ENCODE peak calls at places on chromosome 7, in nine cellular contexts. K is A549, N is H1, Y is ovary, E is tibial nerve, H is stomach, Z is transverse colon, P is SK-N-SH, W is HepG2. V is an unnamed sample.

GRCh38 chr7:150862356-150862755 is 10.0 kb downstream of the AOC1 start:
- DNase-seq in P (no peak), H (no peak), K (no peak), E (no peak), N (no peak), Z (no peak), W (no peak), Y (no peak), V (no peak)

GRCh38 chr7:125136755-125137547 is 207.3 kb upstream of the POT1 start:
- DNase-seq in Z (no peak), E (no peak), H (no peak), W (no peak), K (peak; percentile 1), P (no peak), N (no peak), Y (no peak), V (no peak)

GRCh38 chr7:44075296-44076075 is 6.8 kb downstream of the POLM start:
- DNase-seq in W (no peak), K (no peak), E (no peak), Y (no peak), H (no peak), P (no peak), N (no peak), Z (no peak), V (peak; percentile 52)

GRCh38 chr7:66643395-66643794 is 14.7 kb downstream of the KCTD7 start:
- DNase-seq in W (no peak), N (no peak), Z (no peak), P (no peak), K (no peak), Y (no peak), E (no peak), H (no peak), V (no peak)

GRCh38 chr7:137871173-137871915 is 24.6 kb upstream of the DGKI start:
- DNase-seq in E (no peak), Y (no peak), P (no peak), K (no peak), Z (no peak), N (no peak), H (no peak), W (no peak), V (no peak)

GRCh38 chr7:55971045-55971444 is 6.7 kb downstream of the NIPSNAP2 start:
- DNase-seq in N (no peak), P (no peak), Y (no peak), Z (no peak), K (no peak), E (no peak), W (no peak), H (no peak), V (no peak)

GRCh38 chr7:51366930-51367613 is 50.5 kb upstream of the COBL start:
- DNase-seq in W (peak; percentile 43), N (peak; percentile 51), P (peak; percentile 81), Y (no peak), Z (peak; percentile 34), E (no peak), H (peak; percentile 54), K (peak; percentile 57), V (no peak)

GRCh38 chr7:140145709-140146108 is 31.1 kb downstream of the KDM7A start:
- DNase-seq in N (no peak), Y (no peak), K (no peak), E (no peak), H (no peak), W (no peak), P (no peak), Z (no peak), V (no peak)

GRCh38 chr7:1531263-1531978 is 919 bp downstream of the MAFK start:
- DNase-seq in E (no peak), Z (peak; percentile 55), H (peak; percentile 42), P (peak; percentile 76), K (peak; percentile 61), N (no peak), W (no peak), Y (peak; percentile 70), V (peak; percentile 79)

GRCh38 chr7:57204411-57204811 is 72.2 kb upstream of the ZNF479 start:
- DNase-seq in E (no peak), Y (no peak), N (no peak), P (no peak), W (no peak), K (no peak), Z (no peak), H (peak; percentile 16), V (no peak)

GRCh38 chr7:149048805-149049204 is 20.5 kb upstream of the PDIA4 start:
- DNase-seq in Y (no peak), E (no peak), K (no peak), W (no peak), Z (no peak), P (no peak), H (no peak), N (no peak), V (no peak)
- TF ChIP-seq EP300 in Y (no peak), E (no peak), K (no peak), W (no peak), Z (no peak), P (no peak), H (no peak), N (no peak), V (no peak)

GRCh38 chr7:34061175-34061574 is 155.8 kb downstream of the BMPER start:
- DNase-seq in Y (no peak), N (no peak), Z (no peak), P (no peak), W (no peak), H (no peak), E (no peak), K (peak; percentile 81), V (no peak)
- TF ChIP-seq EP300 in Y (no peak), N (no peak), Z (no peak), P (peak; percentile 18), W (no peak), H (no peak), E (no peak), K (peak; percentile 99), V (no peak)

GRCh38 chr7:4500812-4501211 is 181.3 kb upstream of the FOXK1 start:
- DNase-seq in Z (no peak), E (no peak), K (no peak), N (no peak), P (no peak), W (no peak), Y (no peak), H (no peak), V (no peak)
- TF ChIP-seq EP300 in Z (no peak), E (no peak), K (no peak), N (no peak), P (no peak), W (no peak), Y (no peak), H (no peak), V (no peak)

DNA sequence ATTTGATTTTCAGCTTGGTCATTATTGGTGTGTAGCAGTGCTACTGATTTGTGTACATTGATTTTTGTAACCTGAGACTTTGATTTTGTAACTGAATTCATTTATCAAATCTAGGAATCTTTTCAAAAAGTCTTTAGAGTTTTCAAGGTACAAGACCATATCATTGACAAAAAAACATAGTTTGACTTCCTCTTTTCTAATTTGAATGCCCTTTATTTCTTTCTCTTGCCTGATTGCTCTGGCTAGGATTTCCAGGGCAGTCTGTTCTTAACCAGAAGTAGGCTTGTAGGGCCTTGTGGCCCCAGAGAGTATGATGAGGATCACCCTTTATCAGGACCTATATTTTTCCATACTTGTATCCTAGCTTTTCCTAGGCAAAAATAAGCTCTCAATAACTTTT is 234.5 kb upstream of the FZD1 start:
- DNase-seq in K (no peak), E (no peak), W (no peak), H (no peak), N (no peak), P (no peak), Z (no peak), Y (no peak), V (no peak)
- TF ChIP-seq EP300 in K (no peak), E (no peak), W (no peak), H (no peak), N (no peak), P (no peak), Z (no peak), Y (no peak), V (no peak)

GRCh38 chr7:123643495-123644428 is 11.9 kb upstream of the LMOD2 start:
- DNase-seq in E (no peak), H (no peak), P (peak; percentile 77), Z (no peak), Y (peak; percentile 25), K (peak; percentile 13), N (peak; percentile 33), W (peak; percentile 60), V (no peak)
- TF ChIP-seq EP300 in E (no peak), H (no peak), P (peak; percentile 78), Z (no peak), Y (no peak), K (no peak), N (no peak), W (no peak), V (no peak)

V was measured in sigmoid colon.